ENCODE peak calls at places on chromosomes 5 and 9, in six cellular contexts. One of them, this sample, is unnamed.

GRCh38 chr5:143120460-143121134 is 282.9 kb downstream of the NR3C1 start:
- DNase-seq in AG09309: no peak
- DNase-seq in CD8-positive, alpha-beta T cell: no peak
- DNase-seq in A673: no peak
- DNase-seq in AG04449: no peak
- DNase-seq in dermis microvascular lymphatic vessel endothelial cell: no peak
- DNase-seq in this sample: no peak

GRCh38 chr9:123358181-123358894 is 2.3 kb downstream of the CRB2 start:
- DNase-seq in CD8-positive, alpha-beta T cell: no peak
- DNase-seq in dermis microvascular lymphatic vessel endothelial cell: no peak
- DNase-seq in A673: no peak
- DNase-seq in AG04449: no peak
- DNase-seq in AG09309: no peak
- DNase-seq in this sample: no peak

GRCh38 chr9:73073337-73074175 is 78.1 kb upstream of the ANXA1 start:
- DNase-seq in AG04449: no peak
- DNase-seq in A673: no peak
- DNase-seq in AG09309: no peak
- DNase-seq in CD8-positive, alpha-beta T cell: no peak
- DNase-seq in dermis microvascular lymphatic vessel endothelial cell: peak
- DNase-seq in this sample: no peak

GRCh38 chr5:2441496-2442180 is 309.8 kb downstream of the IRX2 start:
- DNase-seq in CD8-positive, alpha-beta T cell: no peak
- DNase-seq in dermis microvascular lymphatic vessel endothelial cell: no peak
- DNase-seq in AG04449: no peak
- DNase-seq in A673: no peak
- DNase-seq in AG09309: no peak
- DNase-seq in this sample: no peak

GRCh38 chr9:123569343-123569694 is 213.3 kb downstream of the CRB2 start:
- DNase-seq in CD8-positive, alpha-beta T cell: no peak
- DNase-seq in dermis microvascular lymphatic vessel endothelial cell: no peak
- DNase-seq in AG04449: peak
- DNase-seq in A673: peak
- DNase-seq in AG09309: no peak
- DNase-seq in this sample: no peak

GRCh38 chr9:112012026-112012902 is 115.7 kb downstream of the UGCG start:
- DNase-seq in CD8-positive, alpha-beta T cell: no peak
- DNase-seq in AG04449: peak
- DNase-seq in AG09309: peak
- DNase-seq in dermis microvascular lymphatic vessel endothelial cell: peak
- DNase-seq in A673: peak
- DNase-seq in this sample: peak

GRCh38 chr9:92736816-92737606 is 27.6 kb downstream of the BICD2 start:
- DNase-seq in A673: no peak
- DNase-seq in AG09309: no peak
- DNase-seq in dermis microvascular lymphatic vessel endothelial cell: no peak
- DNase-seq in AG04449: no peak
- DNase-seq in CD8-positive, alpha-beta T cell: no peak
- DNase-seq in this sample: no peak

GRCh38 chr5:119943148-119943547 is 313.8 kb downstream of the FAM170A start:
- DNase-seq in AG04449: peak
- DNase-seq in CD8-positive, alpha-beta T cell: no peak
- DNase-seq in A673: no peak
- DNase-seq in dermis microvascular lymphatic vessel endothelial cell: no peak
- DNase-seq in AG09309: peak
- DNase-seq in this sample: no peak

GRCh38 chr9:18185196-18185595 is 288.8 kb upstream of the ADAMTSL1 start:
- DNase-seq in CD8-positive, alpha-beta T cell: no peak
- DNase-seq in dermis microvascular lymphatic vessel endothelial cell: no peak
- DNase-seq in AG09309: no peak
- DNase-seq in AG04449: no peak
- DNase-seq in A673: no peak
- DNase-seq in this sample: no peak

GRCh38 chr5:132428811-132429440 is 59.4 kb downstream of the SLC22A5 start:
- DNase-seq in CD8-positive, alpha-beta T cell: no peak
- DNase-seq in AG09309: no peak
- DNase-seq in dermis microvascular lymphatic vessel endothelial cell: no peak
- DNase-seq in AG04449: no peak
- DNase-seq in A673: no peak
- DNase-seq in this sample: no peak

GRCh38 chr9:90261698-90262097 is 380.9 kb downstream of the DIRAS2 start:
- DNase-seq in CD8-positive, alpha-beta T cell: no peak
- DNase-seq in AG09309: no peak
- DNase-seq in AG04449: no peak
- DNase-seq in dermis microvascular lymphatic vessel endothelial cell: no peak
- DNase-seq in A673: no peak
- DNase-seq in this sample: no peak

GRCh38 chr5:115842089-115842881 is 550 bp downstream of the AP3S1 start:
- DNase-seq in AG04449: no peak
- DNase-seq in dermis microvascular lymphatic vessel endothelial cell: peak
- DNase-seq in CD8-positive, alpha-beta T cell: peak
- DNase-seq in AG09309: no peak
- DNase-seq in A673: peak
- DNase-seq in this sample: no peak

This sample was measured in HS-5.